ENCODE peak calls at places on chromosomes 4 and X, in eight cellular contexts. F, Z, T, D, J, K, Q and C are unnamed samples.

GRCh38 chr4:178823673-178824072 is 1381.4 kb upstream of the AGA start:
- DNase-seq in F (no peak), Z (no peak), T (no peak), D (no peak), J (no peak), K (no peak), Q (peak; percentile 7), C (no peak)

GRCh38 chr4:142043509-142043908 is 407.1 kb downstream of the IL15 start:
- DNase-seq in F (no peak), Z (no peak), T (no peak), D (no peak), J (no peak), K (peak; percentile 41), Q (peak; percentile 86), C (no peak)

GRCh38 chr4:61994036-61994435 is 793.9 kb downstream of the ADGRL3 start:
- DNase-seq in F (no peak), Z (no peak), T (no peak), D (no peak), J (no peak), K (no peak), Q (peak; percentile 5), C (no peak)

GRCh38 chrX:110412971-110413726 is 54.5 kb downstream of the RTL9 start:
- DNase-seq in F (peak; percentile 70), Z (peak; percentile 78), T (peak; percentile 60), D (peak; percentile 37), J (peak; percentile 70), K (no peak), Q (peak; percentile 65), C (peak; percentile 93)

GRCh38 chr4:108834787-108835384 is 72.0 kb upstream of the ETNPPL start:
- DNase-seq in F (peak; percentile 30), Z (no peak), T (no peak), D (no peak), J (no peak), K (no peak), Q (peak; percentile 74), C (no peak)

GRCh38 chrX:18617351-18617750 is 54.6 kb downstream of the RS1 start:
- DNase-seq in F (peak; percentile 63), Z (no peak), T (no peak), D (no peak), J (no peak), K (no peak), Q (peak; percentile 76), C (no peak)

GRCh38 chr4:25223770-25224375 is 10.0 kb upstream of the PI4K2B start:
- DNase-seq in F (no peak), Z (no peak), T (no peak), D (no peak), J (no peak), K (no peak), Q (peak; percentile 22), C (no peak)

GRCh38 chrX:24536551-24536950 is 71.5 kb downstream of the PDK3 start:
- DNase-seq in F (no peak), Z (no peak), T (no peak), D (no peak), J (no peak), K (no peak), Q (no peak), C (no peak)

GRCh38 chr4:142095886-142096605 is 459.7 kb downstream of the IL15 start:
- DNase-seq in F (peak; percentile 85), Z (peak; percentile 24), T (no peak), D (no peak), J (no peak), K (peak; percentile 76), Q (peak; percentile 96), C (no peak)

GRCh38 chr4:52659722-52660261 is 691 bp upstream of the USP46 start:
- DNase-seq in F (no peak), Z (peak; percentile 69), T (no peak), D (no peak), J (peak; percentile 73), K (no peak), Q (no peak), C (no peak)

GRCh38 chr4:79917246-79917645 is 155.8 kb downstream of the ANTXR2 start:
- DNase-seq in F (peak; percentile 20), Z (peak; percentile 22), T (peak; percentile 33), D (no peak), J (no peak), K (no peak), Q (peak; percentile 44), C (no peak)

GRCh38 chr4:87179751-87180150 is 40.7 kb downstream of the KLHL8 start:
- DNase-seq in F (no peak), Z (no peak), T (no peak), D (no peak), J (no peak), K (no peak), Q (peak; percentile 67), C (no peak)

GRCh38 chr4:56435001-56435747 is at the start of gene PPAT:
- DNase-seq in F (peak; percentile 97), Z (peak; percentile 98), T (peak; percentile 99), D (peak; percentile 71), J (peak; percentile 96), K (peak; percentile 76), Q (peak; percentile 95), C (peak; percentile 99)
- TF ChIP-seq CTCF in F (peak; percentile 8), Z (peak; percentile 67), T (peak; percentile 23), D (no peak), J (peak; percentile 36), K (peak; percentile 45), Q (peak; percentile 20), C (peak; percentile 34)

GRCh38 chr4:83012631-83013419 is 2.2 kb upstream of the LIN54 start:
- DNase-seq in F (peak; percentile 96), Z (peak; percentile 97), T (peak; percentile 96), D (peak; percentile 54), J (peak; percentile 97), K (peak; percentile 73), Q (peak; percentile 97), C (peak; percentile 99)

GRCh38 chr4:83009529-83009928 is 1.1 kb downstream of the LIN54 start:
- DNase-seq in F (no peak), Z (no peak), T (no peak), D (no peak), J (no peak), K (no peak), Q (peak; percentile 16), C (no peak)

GRCh38 chr4:83011779-83012630 is 1.4 kb upstream of the LIN54 start:
- DNase-seq in F (peak; percentile 17), Z (peak; percentile 32), T (no peak), D (no peak), J (peak; percentile 60), K (no peak), Q (peak; percentile 24), C (no peak)

GRCh38 chr4:83010111-83010521 is 507 bp downstream of the LIN54 start:
- DNase-seq in F (peak; percentile 26), Z (no peak), T (no peak), D (no peak), J (no peak), K (no peak), Q (peak; percentile 46), C (no peak)

GRCh38 chr4:83010522-83011318 is at the start of gene LIN54:
- DNase-seq in F (peak; percentile 75), Z (peak; percentile 77), T (peak; percentile 87), D (peak; percentile 43), J (peak; percentile 89), K (no peak), Q (peak; percentile 58), C (peak; percentile 89)
- TF ChIP-seq CTCF in F (no peak), Z (no peak), T (no peak), D (no peak), J (peak; percentile 22), K (no peak), Q (no peak), C (no peak)

DNA sequence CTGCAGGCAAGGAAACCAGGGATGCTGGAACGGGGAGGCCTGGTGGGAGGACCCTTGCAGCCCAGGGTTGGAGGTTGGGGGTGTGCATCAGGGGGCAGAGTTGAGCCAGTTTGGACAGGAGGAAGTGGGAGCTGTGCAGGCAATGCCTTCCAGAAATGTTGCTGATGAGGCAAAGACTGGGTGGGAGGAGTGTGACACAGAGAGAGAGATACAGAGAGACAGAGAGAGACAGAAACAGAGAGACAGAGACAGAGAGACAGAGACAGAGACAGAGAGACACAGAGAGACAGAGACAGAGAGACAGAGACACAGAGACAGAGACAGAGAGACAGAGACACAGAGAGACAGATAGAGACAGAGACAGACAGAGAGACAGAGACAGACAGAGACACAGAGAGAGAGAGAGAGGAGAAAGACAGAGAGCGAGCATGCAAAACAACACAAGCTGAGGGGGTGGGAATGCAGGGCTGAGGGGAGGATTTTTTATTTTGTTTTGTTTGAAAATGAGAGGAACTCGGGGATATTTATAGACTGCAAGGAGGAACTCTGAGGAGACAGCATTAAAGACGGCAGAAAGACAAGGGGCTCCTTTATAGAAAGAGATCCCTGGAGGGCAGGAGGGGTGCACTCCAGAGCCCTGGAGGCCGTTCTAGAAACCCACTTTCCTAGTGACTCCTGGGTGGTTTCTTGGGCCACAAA is 1.9 kb upstream of the HAUS3 start:
- DNase-seq in F (no peak), Z (peak; percentile 62), T (no peak), D (no peak), J (peak; percentile 61), K (no peak), Q (peak; percentile 18), C (no peak)
- TF ChIP-seq CTCF in F (no peak), Z (no peak), T (no peak), D (peak; percentile 3), J (peak; percentile 53), K (peak; percentile 33), Q (peak; percentile 31), C (peak; percentile 43)

GRCh38 chrX:125205918-125206665 is 113.6 kb upstream of the TEX13C start:
- DNase-seq in F (no peak), Z (no peak), T (no peak), D (no peak), J (no peak), K (no peak), Q (no peak), C (no peak)

GRCh38 chrX:125203737-125204578 is 115.7 kb upstream of the TEX13C start:
- DNase-seq in F (no peak), Z (no peak), T (no peak), D (no peak), J (no peak), K (no peak), Q (no peak), C (no peak)

GRCh38 chrX:125203379-125203736 is 116.3 kb upstream of the TEX13C start:
- DNase-seq in F (no peak), Z (no peak), T (no peak), D (no peak), J (no peak), K (no peak), Q (no peak), C (no peak)

GRCh38 chrX:125202486-125203378 is 116.9 kb upstream of the TEX13C start:
- DNase-seq in F (no peak), Z (no peak), T (no peak), D (no peak), J (no peak), K (no peak), Q (no peak), C (no peak)

DNA sequence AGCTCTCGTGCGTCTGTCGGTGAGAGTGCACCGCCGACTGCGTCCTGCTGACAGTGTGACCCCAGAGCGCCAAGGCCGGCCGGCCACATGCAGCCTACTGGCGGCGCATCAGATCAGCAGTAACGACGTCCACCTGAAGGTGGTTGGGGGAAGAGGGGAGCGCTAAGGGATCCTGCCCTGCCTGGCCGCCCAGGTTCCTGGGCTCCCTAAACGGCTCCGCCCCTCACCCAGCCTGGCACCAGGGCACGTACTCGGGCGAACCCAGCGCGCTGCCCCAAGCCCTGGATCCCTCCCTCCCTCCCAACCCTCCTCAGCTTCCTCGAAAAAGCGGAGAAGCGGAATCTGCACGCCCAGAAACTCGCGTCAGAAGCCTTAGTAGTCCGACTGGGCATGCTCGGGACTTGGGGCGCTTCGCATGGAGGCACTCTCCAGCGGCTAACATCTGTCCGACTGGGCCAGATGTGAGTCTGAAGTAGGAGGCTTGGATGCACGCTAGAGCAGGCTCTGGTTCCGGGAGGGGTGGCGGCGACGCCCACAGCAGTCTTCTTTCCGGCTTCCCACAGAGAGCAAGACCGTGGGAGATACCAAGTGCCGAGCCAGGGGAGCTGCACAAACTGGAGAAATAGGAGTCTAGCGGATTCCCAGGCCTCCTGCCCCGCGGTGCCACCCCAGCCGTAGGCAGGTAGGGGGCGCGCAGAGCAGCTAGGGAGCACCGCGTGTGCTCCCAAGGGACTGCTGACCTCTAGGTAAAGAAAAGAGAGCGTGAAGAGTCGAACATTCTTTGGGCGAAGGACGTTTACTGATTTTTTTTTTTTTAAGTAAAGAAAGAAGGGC is 114.4 kb upstream of the TEX13C start:
- DNase-seq in F (peak; percentile 14), Z (no peak), T (no peak), D (no peak), J (no peak), K (no peak), Q (no peak), C (no peak)
- TF ChIP-seq CTCF in F (peak; percentile 19), Z (no peak), T (no peak), D (no peak), J (no peak), K (no peak), Q (no peak), C (peak; percentile 7)